ENCODE peak calls at places on chromosomes 16 and 17, in eight cellular contexts. I is OCI-LY7, P is tibial nerve, W is heart right ventricle, S is activated B cell treated with CpG ODN at 0.5 μM for 24 hours, H is A673, E is DND-41, J is GM13977. N is an unnamed sample.

GRCh38 chr17:76909971-76910760 is 42.0 kb downstream of the MGAT5B start:
- DNase-seq in I (peak), P (no peak), W (peak), S (no peak), H (peak), E (peak), J (peak), N (peak)

GRCh38 chr16:90020260-90020837 is 1.1 kb upstream of the DBNDD1 start:
- DNase-seq in I (no peak), P (no peak), W (no peak), S (no peak), H (no peak), E (no peak), J (no peak), N (no peak)

GRCh38 chr17:75845058-75845711 is 981 bp upstream of the UNC13D start:
- DNase-seq in I (peak), P (peak), W (peak), S (peak), H (peak), E (peak), J (peak), N (peak)

GRCh38 chr17:40209404-40210093 is 9.6 kb upstream of the WIPF2 start:
- DNase-seq in I (no peak), P (no peak), W (no peak), S (no peak), H (no peak), E (no peak), J (no peak), N (no peak)

GRCh38 chr17:51585514-51586104 is 325.3 kb downstream of the UTP18 start:
- DNase-seq in I (no peak), P (no peak), W (no peak), S (no peak), H (no peak), E (no peak), J (no peak), N (no peak)

GRCh38 chr16:86748643-86749042 is 170.3 kb downstream of the FOXL1 start:
- DNase-seq in I (no peak), P (no peak), W (no peak), S (no peak), H (no peak), E (no peak), J (no peak), N (no peak)

GRCh38 chr16:71923941-71924690 is 28.8 kb downstream of the IST1 start:
- DNase-seq in I (no peak), P (no peak), W (no peak), S (no peak), H (no peak), E (no peak), J (no peak), N (no peak)

GRCh38 chr17:81329279-81329926 is 34.3 kb upstream of the SLC38A10 start:
- DNase-seq in I (no peak), P (peak), W (peak), S (no peak), H (no peak), E (no peak), J (no peak), N (peak)

GRCh38 chr16:49442805-49443204 is 69.2 kb downstream of the C16orf78 start:
- DNase-seq in I (no peak), P (no peak), W (no peak), S (no peak), H (no peak), E (peak), J (no peak), N (no peak)

GRCh38 chr17:37388266-37388665 is 12.5 kb downstream of the C17orf78 start:
- DNase-seq in I (no peak), P (no peak), W (no peak), S (no peak), H (no peak), E (no peak), J (no peak), N (no peak)

GRCh38 chr17:67047382-67047781 is 3.0 kb downstream of the CACNG1 start:
- DNase-seq in I (no peak), P (no peak), W (no peak), S (no peak), H (no peak), E (no peak), J (no peak), N (no peak)

GRCh38 chr17:64747938-64748540 is 85.9 kb upstream of the SMURF2 start:
- DNase-seq in I (no peak), P (no peak), W (no peak), S (no peak), H (no peak), E (no peak), J (no peak), N (no peak)

GRCh38 chr16:67212766-67213165 is 13.8 kb downstream of the ELMO3 start:
- DNase-seq in I (no peak), P (no peak), W (no peak), S (no peak), H (no peak), E (no peak), J (no peak), N (no peak)

GRCh38 chr16:81443688-81444447 is 740 bp upstream of the CMIP start:
- DNase-seq in I (no peak), P (no peak), W (no peak), S (no peak), H (no peak), E (no peak), J (no peak), N (no peak)

GRCh38 chr17:31481783-31482081 is 90.3 kb downstream of the RAB11FIP4 start:
- DNase-seq in I (no peak), P (no peak), W (no peak), S (no peak), H (no peak), E (no peak), J (no peak), N (no peak)

GRCh38 chr16:82736161-82736697 is 109.5 kb downstream of the CDH13 start:
- DNase-seq in I (no peak), P (no peak), W (no peak), S (no peak), H (no peak), E (no peak), J (no peak), N (no peak)

GRCh38 chr17:41324180-41325075 is 8.9 kb upstream of the KRTAP17-1 start:
- DNase-seq in I (no peak), P (no peak), W (no peak), S (no peak), H (no peak), E (no peak), J (no peak), N (no peak)

GRCh38 chr17:1967092-1967662 is 58.0 kb downstream of the RTN4RL1 start:
- DNase-seq in I (no peak), P (no peak), W (no peak), S (no peak), H (no peak), E (peak), J (peak), N (no peak)

GRCh38 chr16:58338205-58338604 is 43.4 kb upstream of the PRSS54 start:
- DNase-seq in I (peak), P (no peak), W (no peak), S (no peak), H (no peak), E (no peak), J (no peak), N (no peak)

GRCh38 chr17:47281246-47281645 is 27.6 kb downstream of the ITGB3 start:
- DNase-seq in I (no peak), P (no peak), W (no peak), S (no peak), H (no peak), E (no peak), J (no peak), N (no peak)

GRCh38 chr17:46732754-46733398 is 85.6 kb downstream of the WNT3 start:
- DNase-seq in I (peak), P (no peak), W (no peak), S (no peak), H (peak), E (no peak), J (no peak), N (no peak)

GRCh38 chr17:72445055-72445991 is 324.5 kb downstream of the SOX9 start:
- DNase-seq in I (no peak), P (no peak), W (no peak), S (no peak), H (no peak), E (no peak), J (no peak), N (no peak)

GRCh38 chr16:53773150-53773846 is 69.3 kb downstream of the FTO start:
- DNase-seq in I (peak), P (no peak), W (peak), S (no peak), H (peak), E (peak), J (peak), N (peak)

GRCh38 chr16:576823-577201 is 7.0 kb downstream of the PIGQ start:
- DNase-seq in I (no peak), P (no peak), W (no peak), S (no peak), H (no peak), E (peak), J (no peak), N (no peak)

GRCh38 chr17:67051837-67052236 is 7.5 kb downstream of the CACNG1 start:
- DNase-seq in I (no peak), P (no peak), W (no peak), S (no peak), H (no peak), E (no peak), J (peak), N (no peak)

GRCh38 chr16:11639925-11640899 is 28.0 kb upstream of the SNN start:
- DNase-seq in I (no peak), P (peak), W (peak), S (no peak), H (peak), E (no peak), J (no peak), N (no peak)

GRCh38 chr17:27959382-27959709 is 66.2 kb upstream of the LYRM9 start:
- DNase-seq in I (no peak), P (no peak), W (no peak), S (no peak), H (no peak), E (no peak), J (no peak), N (no peak)

GRCh38 chr16:51591480-51591879 is 440.4 kb upstream of the SALL1 start:
- DNase-seq in I (no peak), P (no peak), W (no peak), S (no peak), H (no peak), E (no peak), J (no peak), N (no peak)

GRCh38 chr16:53523971-53524548 is 21.1 kb upstream of the AKTIP start:
- DNase-seq in I (no peak), P (no peak), W (no peak), S (no peak), H (no peak), E (no peak), J (no peak), N (no peak)

GRCh38 chr16:14309001-14309886 is 238.1 kb downstream of the MRTFB start:
- DNase-seq in I (peak), P (no peak), W (no peak), S (no peak), H (no peak), E (peak), J (peak), N (peak)

GRCh38 chr16:75801307-75801706 is 75.0 kb upstream of the CPHXL start:
- DNase-seq in I (no peak), P (no peak), W (no peak), S (no peak), H (no peak), E (no peak), J (no peak), N (no peak)
- TF ChIP-seq CTCF in I (peak), P (no peak), W (no peak), S (no peak), H (peak), E (peak), J (peak), N (no peak)

GRCh38 chr16:35188288-35189155 is 1729.1 kb downstream of the TP53TG3F start:
- DNase-seq in I (peak), P (no peak), W (no peak), S (no peak), H (no peak), E (no peak), J (no peak), N (no peak)
- TF ChIP-seq CTCF in I (peak), P (no peak), W (peak), S (no peak), H (no peak), E (peak), J (no peak), N (no peak)

DNA sequence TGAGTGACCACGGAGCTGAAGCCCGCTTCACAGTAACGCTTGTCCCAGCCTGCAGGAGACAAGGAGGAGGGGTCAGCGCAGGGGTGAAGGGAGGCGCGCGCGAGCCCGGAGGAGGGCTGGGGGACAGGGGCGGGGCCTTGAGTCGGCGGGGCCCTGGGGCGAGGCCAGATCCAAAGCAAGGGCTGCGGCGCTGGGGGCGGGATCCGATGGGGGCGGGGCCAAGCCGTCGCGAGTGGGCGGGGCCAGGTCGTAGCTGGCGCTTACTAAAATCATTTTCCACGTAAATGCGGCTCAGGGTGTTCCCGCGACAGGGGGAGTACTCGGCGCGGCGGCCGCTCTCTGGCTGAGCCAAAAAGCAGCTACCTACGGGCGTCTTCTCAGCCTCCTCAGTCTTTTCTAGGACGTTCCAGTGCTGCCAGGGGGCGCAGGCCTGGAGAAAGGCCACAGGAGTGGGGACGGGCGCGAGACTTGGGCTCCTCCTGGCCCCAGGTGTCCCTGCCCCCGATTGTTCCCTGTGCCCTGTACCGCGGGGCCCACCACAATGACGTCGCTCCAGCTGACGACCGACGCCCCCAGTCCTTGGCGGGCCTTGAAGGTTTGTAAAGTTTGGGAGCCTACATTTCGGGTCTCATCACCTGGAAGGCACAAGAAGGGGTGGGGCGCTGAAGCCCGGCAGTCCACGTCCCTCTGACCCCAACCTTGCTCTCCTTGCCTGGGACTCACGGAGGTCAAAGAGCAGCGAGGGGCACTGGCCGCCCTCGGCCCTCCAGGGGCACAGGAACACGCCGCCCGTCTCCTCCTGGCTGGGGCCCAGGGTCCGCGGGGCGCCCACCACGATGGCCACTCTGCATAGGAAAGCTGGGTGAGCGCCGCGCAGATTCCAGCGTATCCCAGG is 3.9 kb downstream of the ITGA2B start:
- DNase-seq in I (peak), P (peak), W (peak), S (peak), H (peak), E (peak), J (peak), N (peak)
- TF ChIP-seq CTCF in I (peak), P (no peak), W (peak), S (no peak), H (peak), E (no peak), J (peak), N (peak)

DNA sequence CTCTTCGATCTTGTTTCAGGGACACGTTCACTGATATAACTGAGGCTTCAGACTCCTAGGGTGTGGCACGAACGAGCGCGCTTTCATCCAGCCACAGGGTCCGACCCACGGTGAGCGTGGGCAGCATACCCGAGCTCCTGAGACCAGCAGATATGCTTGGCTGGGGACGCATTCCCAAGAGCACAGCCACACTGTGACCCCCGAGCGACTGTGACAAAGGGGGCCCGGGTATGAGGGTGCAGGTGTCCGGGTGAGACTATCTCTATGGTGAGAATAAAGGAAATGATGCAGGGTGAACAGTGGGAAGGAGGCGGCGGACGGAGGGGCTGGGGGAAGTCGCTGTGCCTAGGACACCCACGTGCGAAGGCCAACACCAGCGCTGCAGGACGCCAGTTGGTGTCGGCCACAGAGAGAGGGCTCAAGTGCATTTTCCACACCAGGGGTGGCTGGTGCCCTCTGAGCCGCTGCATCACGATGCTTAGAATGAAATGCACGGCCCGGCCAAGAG is 17.6 kb downstream of the RPH3AL start:
- DNase-seq in I (no peak), P (no peak), W (no peak), S (no peak), H (no peak), E (no peak), J (no peak), N (no peak)
- TF ChIP-seq CTCF in I (no peak), P (no peak), W (no peak), S (no peak), H (no peak), E (no peak), J (no peak), N (no peak)

GRCh38 chr17:82917656-82918345 is 78.0 kb upstream of the ZNF750 start:
- DNase-seq in I (peak), P (no peak), W (no peak), S (no peak), H (peak), E (peak), J (peak), N (no peak)
- TF ChIP-seq CTCF in I (peak), P (no peak), W (peak), S (no peak), H (peak), E (peak), J (peak), N (peak)

GRCh38 chr17:42895185-42895555 is 5.4 kb upstream of the G6PC1 start:
- DNase-seq in I (no peak), P (no peak), W (no peak), S (no peak), H (no peak), E (no peak), J (no peak), N (no peak)

GRCh38 chr17:42886283-42887176 is 14.1 kb upstream of the G6PC1 start:
- DNase-seq in I (no peak), P (no peak), W (no peak), S (no peak), H (no peak), E (no peak), J (no peak), N (no peak)

GRCh38 chr17:42891539-42892152 is 9.0 kb upstream of the G6PC1 start:
- DNase-seq in I (no peak), P (no peak), W (peak), S (no peak), H (no peak), E (no peak), J (no peak), N (no peak)

GRCh38 chr17:42894283-42895184 is 6.1 kb upstream of the G6PC1 start:
- DNase-seq in I (no peak), P (no peak), W (no peak), S (no peak), H (no peak), E (no peak), J (no peak), N (no peak)

DNA sequence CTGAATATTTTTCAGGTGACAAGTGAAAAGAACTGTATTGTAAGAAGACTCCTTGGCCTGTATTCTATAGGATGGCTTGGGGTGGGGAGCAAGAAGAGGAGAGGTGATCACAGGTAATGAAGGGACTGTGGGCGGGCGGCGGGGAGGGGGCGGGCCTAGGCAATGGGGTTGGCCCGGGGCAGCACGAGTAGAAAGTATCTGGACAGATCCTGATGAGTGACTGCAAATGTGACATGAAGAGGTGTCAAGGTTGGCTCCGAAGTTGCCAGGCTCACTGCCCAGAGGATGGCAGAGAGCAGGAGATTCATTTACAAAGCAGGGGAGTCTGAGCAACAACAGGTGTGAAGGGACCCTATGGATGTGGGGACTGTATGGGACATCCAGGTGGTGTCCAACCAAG is 10.8 kb upstream of the G6PC1 start:
- DNase-seq in I (no peak), P (no peak), W (no peak), S (no peak), H (no peak), E (no peak), J (no peak), N (no peak)
- TF ChIP-seq CTCF in I (no peak), P (no peak), W (no peak), S (no peak), H (no peak), E (no peak), J (no peak), N (no peak)

GRCh38 chr16:88882358-88883030 is 16.0 kb upstream of the PABPN1L start:
- DNase-seq in I (no peak), P (no peak), W (no peak), S (no peak), H (peak), E (peak), J (no peak), N (no peak)

GRCh38 chr16:88884569-88885271 is 18.3 kb upstream of the PABPN1L start:
- DNase-seq in I (no peak), P (no peak), W (no peak), S (no peak), H (no peak), E (no peak), J (no peak), N (no peak)

GRCh38 chr16:88883946-88884345 is 17.5 kb upstream of the PABPN1L start:
- DNase-seq in I (no peak), P (no peak), W (no peak), S (no peak), H (no peak), E (no peak), J (no peak), N (no peak)

GRCh38 chr16:88881675-88882357 is 15.4 kb upstream of the PABPN1L start:
- DNase-seq in I (no peak), P (no peak), W (no peak), S (no peak), H (no peak), E (no peak), J (no peak), N (no peak)

DNA sequence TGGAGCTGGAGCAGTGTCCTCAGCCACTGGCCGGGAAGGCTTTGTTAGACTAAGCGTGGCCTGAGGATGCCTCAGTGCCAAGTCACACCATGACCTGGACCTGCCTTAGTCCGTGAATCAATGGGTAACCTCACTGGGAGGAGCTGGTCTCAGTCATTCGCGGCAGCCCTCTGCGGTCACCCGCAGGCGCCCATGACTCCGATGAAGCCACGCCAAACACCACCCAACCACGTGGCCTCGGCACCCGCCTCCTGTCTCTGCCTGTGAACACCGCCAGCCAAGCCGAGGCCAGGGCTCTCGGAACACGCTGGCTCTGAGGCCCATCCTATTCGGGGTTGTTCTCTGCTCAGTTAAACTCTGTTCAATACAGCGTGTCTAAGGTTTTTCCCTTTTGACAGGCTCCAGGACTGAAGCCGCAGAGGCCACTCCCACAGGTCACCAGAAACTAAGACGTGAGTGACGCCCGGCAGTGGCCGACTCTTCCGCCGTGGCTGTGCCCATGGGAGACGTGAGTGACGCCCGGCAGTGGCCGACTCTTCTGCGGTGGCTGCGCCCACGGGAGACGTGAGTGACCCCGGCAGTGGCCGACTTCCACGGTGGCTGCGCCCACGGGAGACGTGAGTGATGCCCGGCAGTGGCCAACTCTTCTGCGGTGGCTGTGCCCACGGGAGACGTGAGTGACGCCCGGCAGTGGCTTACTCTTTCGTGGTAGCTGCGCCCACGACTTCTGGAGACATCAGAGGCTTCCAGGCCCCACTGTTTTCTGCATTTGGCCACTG is 16.8 kb upstream of the PABPN1L start:
- DNase-seq in I (no peak), P (no peak), W (no peak), S (no peak), H (no peak), E (no peak), J (no peak), N (no peak)
- TF ChIP-seq CTCF in I (no peak), P (no peak), W (no peak), S (no peak), H (no peak), E (no peak), J (no peak), N (no peak)